ENCODE peak calls at places on chromosomes 6 and 20, in eight cellular contexts. R is ascending aorta, J is cardiac muscle cell, V is uterus, B is neural progenitor cell, X is lower lobe of right lung, Z is pancreas, U is ovary. L is an unnamed sample.

GRCh38 chr20:38599410-38599882 is 2.2 kb upstream of the ARHGAP40 start:
- DNase-seq in U (no peak), X (peak; percentile 88), R (no peak), Z (peak; percentile 92), V (no peak), B (no peak), J (peak; percentile 80), L (no peak)

GRCh38 chr20:20410678-20411077 is 42.8 kb downstream of the INSM1 start:
- DNase-seq in R (no peak), X (no peak), U (peak; percentile 32), J (peak; percentile 71), B (peak; percentile 87), Z (peak; percentile 67), V (no peak), L (no peak)

GRCh38 chr20:11810316-11811130 is 107.2 kb upstream of the BTBD3 start:
- DNase-seq in Z (no peak), B (peak; percentile 60), R (no peak), J (no peak), X (no peak), U (no peak), V (no peak), L (no peak)

GRCh38 chr20:4961746-4962145 is 39.6 kb downstream of the SLC23A2 start:
- DNase-seq in U (no peak), R (no peak), V (no peak), B (no peak), J (no peak), X (no peak), Z (no peak), L (no peak)

GRCh38 chr6:3001773-3002293 is 2.1 kb downstream of the NQO2 start:
- DNase-seq in V (no peak), Z (no peak), X (no peak), U (no peak), B (peak; percentile 66), R (no peak), J (peak; percentile 49), L (no peak)

GRCh38 chr6:52491203-52492069 is 71.3 kb downstream of the EFHC1 start:
- DNase-seq in X (no peak), J (no peak), B (no peak), Z (no peak), U (no peak), R (no peak), V (no peak), L (no peak)

GRCh38 chr6:75449625-75450206 is 43.9 kb downstream of the FILIP1 start:
- DNase-seq in B (no peak), R (no peak), V (no peak), X (peak; percentile 42), U (no peak), Z (no peak), J (no peak), L (no peak)

GRCh38 chr20:42063176-42063575 is 445.0 kb upstream of the CHD6 start:
- DNase-seq in X (no peak), Z (no peak), R (no peak), J (no peak), V (no peak), B (no peak), U (no peak), L (no peak)

GRCh38 chr6:2021713-2022125 is 223.7 kb downstream of the GMDS start:
- DNase-seq in V (peak; percentile 54), U (peak; percentile 36), B (peak; percentile 33), X (peak; percentile 61), J (no peak), Z (peak; percentile 52), R (no peak), L (peak; percentile 19)

GRCh38 chr6:4986999-4987398 is 16.8 kb downstream of the RPP40 start:
- DNase-seq in J (no peak), Z (no peak), U (no peak), R (no peak), V (no peak), B (no peak), X (no peak), L (no peak)

GRCh38 chr6:14501240-14501639 is 383.7 kb downstream of the CD83 start:
- DNase-seq in B (peak; percentile 95), V (no peak), R (no peak), Z (no peak), J (no peak), U (no peak), X (no peak), L (no peak)

GRCh38 chr6:152471459-152472070 is 165.6 kb downstream of the SYNE1 start:
- DNase-seq in X (no peak), V (no peak), R (no peak), U (no peak), Z (no peak), B (no peak), J (no peak), L (no peak)

GRCh38 chr20:52105573-52106422 is 85.8 kb downstream of the ZFP64 start:
- DNase-seq in U (no peak), Z (no peak), B (peak; percentile 88), V (no peak), X (no peak), J (peak; percentile 47), R (no peak), L (peak; percentile 76)

GRCh38 chr6:99589290-99589672 is 17.4 kb upstream of the PRDM13 start:
- DNase-seq in X (no peak), J (no peak), Z (peak; percentile 79), R (no peak), B (peak; percentile 64), V (no peak), U (no peak), L (no peak)

DNA sequence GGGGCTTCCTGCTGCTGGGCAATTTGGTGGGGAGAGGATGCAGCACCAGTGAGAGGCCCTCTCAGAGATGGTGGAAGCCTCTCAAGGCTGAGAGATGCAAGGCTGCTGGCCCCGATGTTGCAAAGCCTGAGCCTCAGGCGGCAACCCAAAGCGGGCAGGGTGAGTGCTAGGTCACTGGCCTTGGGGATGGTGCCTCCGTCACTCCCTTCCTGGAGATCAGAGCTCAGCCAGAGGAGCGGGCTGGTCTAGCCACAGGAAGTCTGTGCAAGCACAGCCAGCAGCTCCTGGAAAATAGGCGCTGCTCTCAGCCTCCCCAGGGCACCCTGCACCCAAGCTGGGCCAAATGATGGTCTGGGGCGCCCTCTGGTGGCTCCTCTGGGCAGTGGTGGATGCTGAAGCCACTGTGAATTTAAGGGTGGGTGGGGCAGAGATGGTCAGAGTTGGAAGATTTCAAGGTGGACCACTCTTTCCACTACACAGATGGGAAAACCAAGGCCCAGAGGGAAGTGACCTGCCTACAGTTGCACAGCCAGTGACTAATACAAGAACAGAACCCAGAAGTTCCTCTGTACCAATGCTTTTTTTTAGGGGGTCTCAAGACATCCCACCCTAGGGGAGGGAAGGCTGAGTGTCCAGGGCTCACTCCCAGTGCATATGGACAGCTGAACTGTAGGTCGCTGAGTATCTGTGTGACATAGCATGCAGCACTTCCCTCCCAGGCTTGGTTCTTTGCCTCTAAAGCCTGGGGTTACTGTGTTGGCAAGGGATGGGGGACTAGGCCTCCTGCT is 20.8 kb downstream of the C20orf203 start:
- DNase-seq in V (peak; percentile 68), R (peak; percentile 87), U (peak; percentile 82), Z (peak; percentile 90), J (peak; percentile 89), X (peak; percentile 86), B (peak; percentile 84), L (no peak)
- TF ChIP-seq CTCF in V (peak; percentile 95), R (peak; percentile 92), U (peak; percentile 91), Z (peak; percentile 88), J (peak; percentile 93), X (peak; percentile 95), B (peak; percentile 99), L (peak; percentile 96)

DNA sequence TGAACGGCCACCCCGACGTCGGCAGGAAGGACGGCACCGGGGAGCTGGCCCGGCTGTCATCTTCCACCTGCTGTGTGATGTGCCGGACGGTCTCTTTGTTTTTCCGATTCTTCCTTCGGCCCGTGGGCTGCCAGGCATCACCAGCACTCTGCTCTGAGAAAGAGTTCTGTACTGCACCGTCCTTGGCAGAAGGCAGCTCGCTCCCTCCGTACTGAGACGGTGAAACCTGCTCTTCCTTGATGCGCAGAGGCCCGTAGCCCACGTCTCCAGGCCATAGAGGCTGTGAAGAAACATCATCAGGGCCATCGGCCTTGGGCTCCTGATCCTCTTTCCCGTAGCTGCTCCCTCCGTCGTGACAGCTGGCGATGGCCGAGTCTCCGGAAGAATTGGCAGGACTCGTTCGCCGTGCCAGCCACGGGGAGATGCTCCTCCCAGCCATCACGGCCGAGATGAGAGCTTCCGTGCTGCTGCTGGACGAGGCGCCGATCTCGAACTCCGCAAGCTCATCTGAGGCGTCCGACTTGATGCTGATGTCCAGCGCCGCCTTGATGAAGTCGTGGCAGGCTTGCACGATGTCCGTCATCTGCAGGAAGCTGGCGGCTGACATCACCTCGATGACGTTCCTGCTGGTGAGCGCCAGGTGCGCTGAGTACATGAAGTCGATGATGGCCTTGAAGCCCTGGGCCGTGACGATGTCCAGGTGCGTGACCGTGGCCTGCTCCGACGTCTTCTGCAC is 41.1 kb downstream of the ZBTB46 start:
- DNase-seq in X (no peak), J (no peak), Z (no peak), U (no peak), R (no peak), B (no peak), V (no peak), L (no peak)
- H3K4me1 ChIP-seq in X (no peaks in the 10 kb centered on the region), J (peaks cover 38% of the 10 kb centered on the region), Z (no peaks in the 10 kb centered on the region), U (peaks cover 10% of the 10 kb centered on the region), R (no peaks in the 10 kb centered on the region), B (peaks cover 8% of the 10 kb centered on the region), V (no peaks in the 10 kb centered on the region), L (no peaks in the 10 kb centered on the region)

GRCh38 chr6:66103354-66103753 is 396.3 kb upstream of the EYS start:
- DNase-seq in R (no peak), U (no peak), J (peak; percentile 10), B (no peak), V (no peak), X (no peak), Z (no peak), L (no peak)

DNA sequence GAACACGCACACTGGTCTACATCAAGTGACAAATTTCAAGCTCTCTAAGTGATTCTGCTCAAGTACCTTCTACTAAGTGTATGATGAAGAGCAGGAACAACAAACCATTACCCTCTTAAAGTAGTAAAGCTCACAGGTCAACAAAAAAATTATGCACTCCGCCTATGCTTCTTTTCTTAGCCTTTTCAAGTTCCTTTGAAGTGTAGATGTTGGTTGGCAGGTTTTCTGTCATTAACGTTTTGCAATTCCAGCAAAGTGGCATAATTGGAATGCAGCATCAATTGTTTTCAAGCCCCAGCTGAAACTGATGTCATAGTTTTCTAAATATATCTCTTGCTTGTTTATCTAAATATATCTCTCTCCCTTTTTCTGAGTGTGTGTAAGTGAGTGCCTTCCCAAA is 396.9 kb upstream of the EYS start:
- DNase-seq in V (no peak), U (no peak), J (peak; percentile 83), X (no peak), R (no peak), B (no peak), Z (no peak), L (no peak)
- H3K27ac ChIP-seq in V (no peak overlapping the region), U (no peak overlapping the region), J (peak overlapping the region; percentile 88), X (no peak overlapping the region), R (no peak overlapping the region), B (no peak overlapping the region), Z (no peak overlapping the region), L (no peak overlapping the region)

DNA sequence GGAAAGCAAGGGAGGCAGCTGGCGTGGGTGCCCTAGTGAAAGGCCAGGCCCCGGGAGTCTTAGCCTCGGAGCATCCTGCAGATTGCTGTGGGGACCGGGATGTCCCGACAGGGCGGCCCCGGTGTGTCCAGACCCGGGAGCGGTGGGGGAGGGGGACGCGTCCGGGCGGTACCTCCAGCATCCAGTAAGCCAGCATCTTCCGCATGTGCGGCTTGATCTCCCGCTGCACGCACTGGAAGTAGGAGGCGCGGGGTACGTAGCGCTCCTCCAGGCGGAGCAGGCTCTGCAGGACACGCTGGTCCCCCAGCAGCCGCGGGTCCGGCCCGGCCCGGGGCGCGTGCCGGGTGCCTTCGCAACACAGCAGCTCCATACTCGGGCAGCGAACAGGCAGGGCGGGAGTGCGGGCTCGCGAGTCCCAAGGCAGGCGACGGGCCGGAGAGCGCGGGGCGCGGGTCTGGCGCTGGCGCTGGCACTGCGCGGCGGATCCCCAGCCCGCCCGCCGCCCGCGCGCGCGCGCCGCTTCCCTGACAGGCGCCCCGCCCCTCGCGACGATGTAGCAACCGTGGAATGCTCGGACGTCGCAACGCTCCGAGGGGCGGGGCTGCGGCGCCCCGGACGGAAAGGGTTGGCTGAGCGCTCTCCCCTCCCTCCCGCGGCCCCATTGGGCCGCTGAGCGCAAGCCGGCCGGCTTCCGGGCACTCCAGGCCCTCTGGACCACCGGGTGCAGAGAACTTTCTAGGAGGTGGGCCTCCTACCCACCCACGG is at the start of gene CCND3:
- DNase-seq in J (peak; percentile 97), R (peak; percentile 95), B (peak; percentile 94), X (peak; percentile 97), Z (peak; percentile 95), V (peak; percentile 88), U (peak; percentile 89), L (no peak)
- TF ChIP-seq CTCF in J (no peak), R (peak; percentile 1), B (no peak), X (no peak), Z (no peak), V (no peak), U (no peak), L (no peak)

L was measured in keratinocyte.